ENCODE peak calls at places on chromosomes 4 and X, in four cellular contexts. H is neural progenitor cell, M is astrocyte, W is GM23248. F is an unnamed sample.
A peak's percentile ranks its signal among the peaks of the same experiment; 100 is the strongest.

GRCh38 chr4:105194328-105195231 is 47.9 kb downstream of the TET2 start:
- DNase-seq in M (peak; percentile 63), W (peak; percentile 54), H (no peak), F (peak; percentile 33)

GRCh38 chrX:40644821-40645358 is 2.5 kb downstream of the CXorf38 start:
- DNase-seq in W (peak; percentile 80), H (no peak), M (peak; percentile 60), F (peak; percentile 72)

GRCh38 chr4:121551881-121552280 is 144.9 kb downstream of the ANXA5 start:
- DNase-seq in W (no peak), M (no peak), H (no peak), F (no peak)

GRCh38 chr4:133062851-133063250 is 86.2 kb upstream of the PCDH10 start:
- DNase-seq in W (no peak), H (no peak), M (peak; percentile 12), F (no peak)

GRCh38 chr4:162164881-162165528 is 1.2 kb upstream of the FSTL5 start:
- DNase-seq in H (peak; percentile 12), W (no peak), M (peak; percentile 1), F (peak; percentile 18)

GRCh38 chr4:150268444-150268843 is 190.2 kb downstream of the DCLK2 start:
- DNase-seq in W (no peak), M (no peak), H (no peak), F (peak; percentile 35)

GRCh38 chr4:126532527-126532926 is 1100.2 kb upstream of the INTU start:
- DNase-seq in H (peak; percentile 18), W (no peak), M (no peak), F (peak; percentile 29)

GRCh38 chrX:63466690-63467089 is 115.6 kb upstream of the SPIN4 start:
- DNase-seq in H (no peak), M (no peak), W (no peak), F (no peak)

GRCh38 chrX:138889152-138889551 is 177.6 kb upstream of the FGF13 start:
- DNase-seq in M (no peak), W (no peak), H (no peak), F (no peak)

DNA sequence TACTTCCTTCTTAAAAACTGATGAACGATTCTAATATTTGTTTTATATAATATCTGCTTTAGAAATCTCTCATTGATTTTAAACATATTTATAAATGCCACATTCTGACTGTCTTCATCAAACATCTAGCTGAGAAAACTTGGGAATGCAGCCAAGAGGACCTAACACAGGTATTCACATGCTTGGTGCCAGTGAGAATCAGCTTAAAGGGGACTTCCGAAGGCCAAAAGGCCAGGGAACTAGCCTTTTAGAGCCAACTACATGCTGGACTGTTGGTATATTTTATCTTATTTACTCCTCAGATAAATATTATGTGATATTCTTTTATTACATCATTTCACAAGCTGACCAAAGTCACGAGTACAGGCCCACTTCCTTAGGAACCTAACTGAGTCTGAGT is 41.0 kb upstream of the PDLIM3 start:
- DNase-seq in W (no peak), M (no peak), H (no peak), F (no peak)
- H2AFZ ChIP-seq in W (peak overlapping the region; percentile 31), M (peak overlapping the region; percentile 17), H (no peak overlapping the region), F (no peak overlapping the region)

DNA sequence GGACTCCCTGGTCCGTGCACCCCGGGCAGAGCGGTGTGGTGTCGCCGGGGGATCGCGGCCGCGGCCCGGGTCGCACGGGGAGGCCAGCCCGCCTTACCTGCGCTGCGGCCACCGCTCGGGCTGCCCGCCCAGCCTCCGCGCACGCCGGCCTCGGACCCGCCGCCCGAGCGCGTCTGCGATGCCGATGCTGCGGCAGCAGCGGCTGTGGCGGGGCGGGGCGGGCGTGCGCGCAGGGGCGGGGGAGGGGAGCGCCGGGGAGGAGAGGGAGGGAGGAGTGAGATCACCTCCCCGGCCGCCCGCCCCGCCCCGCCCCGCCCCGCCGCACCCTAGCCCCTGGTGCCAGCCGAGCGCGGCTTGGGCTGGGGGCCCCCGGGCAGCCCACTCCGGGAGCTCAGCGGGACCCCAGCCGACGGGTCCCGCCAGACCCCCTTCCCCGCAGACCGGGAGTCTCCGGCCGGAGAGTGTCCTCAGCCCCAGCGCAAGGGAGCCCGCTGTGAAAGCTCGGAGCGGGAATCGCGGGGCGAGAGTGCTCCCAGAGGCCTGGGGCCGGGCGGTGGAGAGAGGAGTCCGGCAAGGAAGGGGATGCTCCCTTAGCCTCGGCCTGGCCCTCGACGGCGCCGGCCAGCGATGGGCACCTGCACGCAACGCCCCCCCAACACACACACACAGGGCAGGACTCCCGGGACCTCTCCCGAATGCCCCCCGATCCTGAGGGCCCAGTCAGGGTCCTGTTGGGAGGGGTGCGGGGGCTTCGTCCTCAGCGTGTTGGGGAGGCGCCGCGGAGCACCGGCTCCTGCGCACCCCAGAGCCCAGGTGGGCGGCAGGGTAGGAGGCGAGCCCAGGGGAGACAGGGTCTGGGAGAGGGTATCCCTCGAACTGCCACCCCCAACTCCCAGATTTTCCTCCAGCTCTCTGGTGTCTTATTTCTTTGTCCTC is at the start of gene L1CAM:
- DNase-seq in M (no peak), H (peak; percentile 64), W (peak; percentile 21), F (peak; percentile 13)
- H2AFZ ChIP-seq in M (no peak within 1 kb of the TSS), H (no peak within 1 kb of the TSS), W (no peak within 1 kb of the TSS), F (peak within 1 kb of the TSS; percentile 55)

GRCh38 chr4:87848622-87849351 is 16.0 kb downstream of the MEPE start:
- DNase-seq in H (peak; percentile 71), W (peak; percentile 84), M (peak; percentile 37), F (peak; percentile 55)
- H2AFZ ChIP-seq in H (peak overlapping the region; percentile 99), W (peak overlapping the region; percentile 80), M (peak overlapping the region; percentile 68), F (peak overlapping the region; percentile 84)

GRCh38 chrX:152960115-152960514 is 33.8 kb downstream of the PNMA5 start:
- DNase-seq in W (peak; percentile 8), H (no peak), M (no peak), F (peak; percentile 31)

GRCh38 chrX:152959626-152960025 is 34.3 kb downstream of the PNMA5 start:
- DNase-seq in W (no peak), M (no peak), H (no peak), F (no peak)

GRCh38 chrX:152958524-152959465 is 35.1 kb downstream of the PNMA5 start:
- DNase-seq in M (peak; percentile 72), W (peak; percentile 93), H (peak; percentile 77), F (peak; percentile 64)

DNA sequence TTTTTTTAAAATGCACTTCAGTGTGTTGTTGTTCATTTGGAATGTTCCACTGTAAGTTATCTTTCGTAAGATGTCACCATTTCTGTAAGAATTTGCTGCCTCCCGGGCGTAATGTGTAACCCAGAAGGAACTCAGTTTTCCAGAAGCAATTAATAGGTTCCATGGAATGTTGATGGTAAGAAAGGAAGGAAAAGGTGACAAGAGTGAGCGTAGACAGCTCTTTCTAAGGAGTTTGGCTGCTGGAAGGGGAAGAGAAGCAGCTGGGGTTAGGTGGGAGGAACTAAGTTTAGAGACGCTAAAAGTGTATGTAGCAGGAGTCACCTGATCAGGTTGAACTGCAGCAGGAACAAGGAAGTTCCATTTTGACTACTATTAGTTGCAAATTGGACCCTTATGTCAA is 35.9 kb downstream of the PNMA5 start:
- DNase-seq in H (no peak), M (peak; percentile 20), W (peak; percentile 7), F (peak; percentile 23)
- H2AFZ ChIP-seq in H (no peak overlapping the region), M (peak overlapping the region; percentile 56), W (peak overlapping the region; percentile 90), F (no peak overlapping the region)

GRCh38 chr4:6236816-6237390 is 32.7 kb upstream of the WFS1 start:
- DNase-seq in M (no peak), W (no peak), H (no peak), F (no peak)
- H2AFZ ChIP-seq in M (no peak overlapping the region), W (no peak overlapping the region), H (no peak overlapping the region), F (no peak overlapping the region)

GRCh38 chr4:25951390-25951952 is 37.5 kb downstream of the SMIM20 start:
- DNase-seq in M (no peak), W (no peak), H (no peak), F (no peak)
- H2AFZ ChIP-seq in M (no peak overlapping the region), W (no peak overlapping the region), H (no peak overlapping the region), F (no peak overlapping the region)

GRCh38 chrX:100924370-100924769 is 4.3 kb downstream of the XKRX start:
- DNase-seq in H (no peak), W (no peak), M (no peak), F (no peak)

GRCh38 chrX:100926453-100926852 is 2.3 kb downstream of the XKRX start:
- DNase-seq in H (no peak), W (peak; percentile 23), M (no peak), F (no peak)

GRCh38 chrX:100931218-100931924 is 2.7 kb upstream of the XKRX start:
- DNase-seq in H (no peak), M (no peak), W (no peak), F (no peak)

GRCh38 chrX:100931925-100932285 is 3.2 kb upstream of the XKRX start:
- DNase-seq in H (no peak), W (no peak), M (no peak), F (no peak)

DNA sequence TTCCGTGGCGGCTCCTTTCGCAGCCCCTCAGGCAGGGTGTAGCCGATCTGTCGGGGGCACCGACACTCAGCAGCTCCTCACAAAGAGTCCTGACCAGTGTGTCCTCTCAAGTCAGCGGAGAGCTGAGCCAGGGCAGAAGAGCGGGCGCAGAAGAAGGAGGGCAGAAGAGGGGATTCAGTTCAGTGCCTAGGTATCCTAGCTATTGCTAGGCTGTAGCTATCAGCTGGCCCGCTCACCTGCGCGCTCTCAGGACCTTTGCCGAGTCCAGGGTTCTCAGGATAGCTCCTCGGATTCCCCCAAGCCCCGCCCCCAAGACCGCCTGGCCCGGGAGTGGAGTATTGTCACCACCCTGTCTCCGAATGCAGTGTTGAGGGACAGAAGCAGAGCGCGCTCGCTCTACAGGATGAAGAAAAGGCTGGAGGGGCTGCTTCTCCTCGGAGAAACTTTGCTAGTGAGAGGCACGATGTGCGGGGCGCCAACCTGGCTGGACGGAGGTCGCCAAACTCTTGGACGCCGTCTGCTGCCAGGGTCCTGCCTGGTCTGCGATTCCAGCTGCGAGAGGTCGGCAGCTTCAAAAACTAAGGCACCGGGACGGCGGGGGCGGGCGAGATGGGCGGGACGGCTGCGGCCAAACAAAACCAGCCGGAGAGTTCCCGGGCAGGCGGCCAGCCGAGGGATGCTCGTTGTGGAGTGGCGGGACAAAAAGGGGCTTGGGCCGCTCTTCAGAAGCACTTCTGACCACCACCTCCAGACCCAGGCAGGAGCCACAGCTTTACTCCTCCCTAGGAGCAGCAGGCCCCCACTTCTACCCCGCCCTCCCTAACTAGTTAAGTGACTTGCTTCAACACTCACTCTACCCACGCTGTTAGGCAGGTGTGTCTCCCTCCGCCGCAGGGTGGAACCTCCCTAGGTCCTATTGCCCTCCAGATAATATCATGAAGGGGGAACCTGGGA is at the start of gene XKRX:
- DNase-seq in M (peak; percentile 3), W (peak; percentile 53), H (peak; percentile 62), F (peak; percentile 40)
- H2AFZ ChIP-seq in M (peak within 1 kb of the TSS; percentile 86), W (peak within 1 kb of the TSS; percentile 73), H (peak within 1 kb of the TSS; percentile 73), F (peak within 1 kb of the TSS; percentile 87)

GRCh38 chrX:2513120-2513664 is 12.4 kb upstream of the DHRSX start:
- DNase-seq in M (no peak), H (no peak), W (no peak), F (no peak)

GRCh38 chrX:2516612-2517011 is 15.8 kb upstream of the DHRSX start:
- DNase-seq in W (no peak), H (no peak), M (no peak), F (no peak)

GRCh38 chrX:2512501-2512900 is 11.7 kb upstream of the DHRSX start:
- DNase-seq in M (no peak), W (no peak), H (no peak), F (no peak)

GRCh38 chrX:2511326-2511725 is 10.6 kb upstream of the DHRSX start:
- DNase-seq in H (no peak), M (no peak), W (no peak), F (no peak)

DNA sequence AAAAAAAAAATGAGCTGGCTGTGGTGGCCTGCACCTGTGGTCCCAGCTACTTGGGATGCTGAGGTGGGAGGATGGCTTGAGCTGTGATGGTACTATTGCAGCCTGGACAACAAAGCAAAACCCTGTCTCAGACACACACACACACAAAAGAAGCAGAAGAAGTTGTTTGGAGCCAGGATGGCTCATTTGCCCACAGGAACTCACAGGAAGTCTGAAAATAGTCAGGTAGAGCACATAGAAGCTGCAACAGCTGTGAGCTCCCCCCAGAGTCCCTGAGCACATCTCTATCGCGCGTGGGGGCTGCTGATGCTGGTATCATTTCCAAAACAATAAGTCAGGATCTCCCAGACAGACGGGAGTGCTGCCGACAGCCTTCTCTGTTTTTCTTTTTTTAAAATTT is 13.4 kb upstream of the DHRSX start:
- DNase-seq in W (no peak), M (no peak), H (no peak), F (no peak)
- H2AFZ ChIP-seq in W (no peak overlapping the region), M (no peak overlapping the region), H (no peak overlapping the region), F (no peak overlapping the region)

GRCh38 chr4:128686032-128686465 is 123.5 kb upstream of the JADE1 start:
- DNase-seq in H (no peak), W (no peak), M (peak; percentile 45), F (no peak)
- H2AFZ ChIP-seq in H (no peak overlapping the region), W (no peak overlapping the region), M (peak overlapping the region; percentile 16), F (no peak overlapping the region)